ENCODE peak calls at places on chromosomes 11 and 22, in five cellular contexts. P is heart left ventricle; C is AG04449; H is AG04450; Z is CD8-positive, alpha-beta T cell. S is an unnamed sample.

GRCh38 chr11:95891423-95892177 is 32.3 kb downstream of the MTMR2 start:
- DNase-seq in C (no peak), Z (no peak), P (no peak), H (no peak), S (no peak)

GRCh38 chr22:50179937-50180726 is 5.6 kb upstream of the TRABD start:
- DNase-seq in C (no peak), Z (no peak), P (peak), H (no peak), S (no peak)

GRCh38 chr11:13720940-13721339 is 52.5 kb downstream of the FAR1 start:
- DNase-seq in P (no peak), H (no peak), C (no peak), Z (no peak), S (no peak)

GRCh38 chr22:49367016-49367697 is 460.5 kb downstream of the BRD1 start:
- DNase-seq in Z (no peak), P (no peak), C (no peak), H (no peak), S (no peak)

GRCh38 chr11:45045692-45046471 is 95.2 kb upstream of the TP53I11 start:
- DNase-seq in C (no peak), Z (no peak), H (no peak), P (peak), S (peak)

GRCh38 chr11:119727523-119728081 is 1.4 kb downstream of the NECTIN1 start:
- DNase-seq in H (no peak), Z (peak), P (no peak), C (no peak), S (no peak)

GRCh38 chr11:64134963-64135362 is 30.9 kb downstream of the MACROD1 start:
- DNase-seq in Z (no peak), H (no peak), P (peak), C (no peak), S (no peak)

GRCh38 chr22:37077802-37078448 is 26.4 kb downstream of the KCTD17 start:
- DNase-seq in Z (peak), C (no peak), H (peak), P (no peak), S (no peak)

GRCh38 chr22:48055827-48056226 is 1293.4 kb downstream of the TBC1D22A start:
- DNase-seq in Z (no peak), P (no peak), H (no peak), C (no peak), S (no peak)

GRCh38 chr11:114440971-114441810 is 1.9 kb downstream of the REXO2 start:
- DNase-seq in H (no peak), Z (no peak), P (no peak), C (no peak), S (no peak)

GRCh38 chr22:45524966-45525365 is 22.3 kb downstream of the FBLN1 start:
- DNase-seq in P (no peak), Z (no peak), C (no peak), H (no peak), S (no peak)

GRCh38 chr22:47691152-47691895 is 928.9 kb downstream of the TBC1D22A start:
- DNase-seq in Z (no peak), C (no peak), P (no peak), H (no peak), S (no peak)

GRCh38 chr11:123547180-123547579 is 107.2 kb downstream of the SCN3B start:
- DNase-seq in P (no peak), Z (no peak), H (no peak), C (no peak), S (no peak)

GRCh38 chr11:1014276-1014675 is 22.2 kb downstream of the MUC6 start:
- DNase-seq in C (no peak), P (no peak), H (no peak), Z (no peak), S (no peak)

GRCh38 chr11:128424271-128424709 is 163.1 kb downstream of the ETS1 start:
- DNase-seq in H (no peak), P (peak), Z (no peak), C (no peak), S (no peak)

GRCh38 chr11:128709402-128709801 is 15.5 kb downstream of the FLI1 start:
- DNase-seq in Z (peak), P (no peak), C (peak), H (peak), S (peak)

GRCh38 chr11:113778111-113778910 is 1.3 kb upstream of the CLDN25 start:
- DNase-seq in Z (no peak), H (no peak), C (no peak), P (peak), S (peak)

GRCh38 chr11:121656333-121657090 is 203.7 kb upstream of the SORL1-AS1 start:
- DNase-seq in P (no peak), Z (no peak), H (no peak), C (no peak), S (no peak)

GRCh38 chr11:12599408-12600143 is 74.6 kb upstream of the TEAD1 start:
- DNase-seq in Z (peak), P (peak), H (no peak), C (no peak), S (no peak)

GRCh38 chr11:17313349-17314231 is 37.1 kb downstream of the NUCB2 start:
- DNase-seq in C (peak), P (no peak), Z (no peak), H (no peak), S (no peak)

GRCh38 chr22:31295831-31296230 is 3.5 kb upstream of the PIK3IP1 start:
- DNase-seq in H (no peak), C (no peak), Z (no peak), P (no peak), S (no peak)

GRCh38 chr11:94876645-94877445 is 96.5 kb downstream of the CWC15 start:
- DNase-seq in P (peak), H (peak), C (peak), Z (no peak), S (peak)

GRCh38 chr11:62439785-62440602 is 21.2 kb downstream of the SCGB1A1 start:
- DNase-seq in C (no peak), H (no peak), P (peak), Z (no peak), S (no peak)

GRCh38 chr11:134844838-134845237 is 432.8 kb upstream of the B3GAT1 start:
- DNase-seq in P (no peak), H (no peak), Z (no peak), C (no peak), S (no peak)

GRCh38 chr11:134843735-134844134 is 431.7 kb upstream of the B3GAT1 start:
- DNase-seq in H (no peak), Z (no peak), C (no peak), P (no peak), S (no peak)

GRCh38 chr11:134841411-134841810 is 429.4 kb upstream of the B3GAT1 start:
- DNase-seq in P (no peak), Z (no peak), C (no peak), H (no peak), S (no peak)

GRCh38 chr11:134843020-134843419 is 431.0 kb upstream of the B3GAT1 start:
- DNase-seq in Z (no peak), C (no peak), P (no peak), H (no peak), S (no peak)

GRCh38 chr11:134841972-134842371 is 429.9 kb upstream of the B3GAT1 start:
- DNase-seq in H (no peak), Z (no peak), C (no peak), P (no peak), S (no peak)
- H3K4me3 ChIP-seq in H (no peak), Z (no peak), C (no peak), P (no peak), S (no peak)

GRCh38 chr11:116578971-116579687 is 193.7 kb downstream of the BUD13 start:
- DNase-seq in Z (no peak), C (no peak), H (no peak), P (no peak), S (no peak)
- TF ChIP-seq CTCF in Z (no peak), C (no peak), H (no peak), P (no peak), S (no peak)

GRCh38 chr11:126124284-126124683 is 61.6 kb upstream of the CDON start:
- DNase-seq in C (no peak), P (no peak), H (no peak), Z (no peak), S (no peak)

GRCh38 chr11:126129681-126130671 is 67.3 kb upstream of the CDON start:
- DNase-seq in Z (no peak), H (no peak), P (no peak), C (no peak), S (no peak)

GRCh38 chr11:126123686-126124085 is 61.0 kb upstream of the CDON start:
- DNase-seq in P (no peak), C (no peak), H (no peak), Z (no peak), S (no peak)

GRCh38 chr11:126127284-126127845 is 64.7 kb upstream of the CDON start:
- DNase-seq in C (no peak), H (no peak), P (no peak), Z (no peak), S (no peak)

DNA sequence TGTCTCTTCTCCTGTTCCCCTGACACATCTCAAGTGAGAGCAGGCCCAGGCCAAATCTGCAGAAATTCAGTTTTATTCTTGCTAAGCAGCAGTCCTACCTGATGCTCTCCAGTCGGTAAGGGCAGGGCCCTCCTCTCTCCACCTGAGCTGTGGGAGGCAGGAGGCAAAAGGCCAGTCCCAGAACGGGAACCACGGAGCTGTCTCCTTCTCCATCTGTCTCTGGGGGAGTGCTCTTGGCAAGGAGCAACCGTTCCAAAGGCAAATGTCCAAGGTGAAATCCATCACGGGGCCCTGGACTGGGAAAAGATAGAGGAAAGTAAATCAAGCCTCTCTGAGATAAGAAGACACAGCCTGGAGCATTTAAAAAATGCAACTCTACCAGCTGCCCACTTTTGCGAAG is 65.2 kb upstream of the CDON start:
- DNase-seq in C (no peak), Z (no peak), P (no peak), H (no peak), S (no peak)
- H3K4me3 ChIP-seq in C (no peak), Z (no peak), P (no peak), H (no peak), S (no peak)

DNA sequence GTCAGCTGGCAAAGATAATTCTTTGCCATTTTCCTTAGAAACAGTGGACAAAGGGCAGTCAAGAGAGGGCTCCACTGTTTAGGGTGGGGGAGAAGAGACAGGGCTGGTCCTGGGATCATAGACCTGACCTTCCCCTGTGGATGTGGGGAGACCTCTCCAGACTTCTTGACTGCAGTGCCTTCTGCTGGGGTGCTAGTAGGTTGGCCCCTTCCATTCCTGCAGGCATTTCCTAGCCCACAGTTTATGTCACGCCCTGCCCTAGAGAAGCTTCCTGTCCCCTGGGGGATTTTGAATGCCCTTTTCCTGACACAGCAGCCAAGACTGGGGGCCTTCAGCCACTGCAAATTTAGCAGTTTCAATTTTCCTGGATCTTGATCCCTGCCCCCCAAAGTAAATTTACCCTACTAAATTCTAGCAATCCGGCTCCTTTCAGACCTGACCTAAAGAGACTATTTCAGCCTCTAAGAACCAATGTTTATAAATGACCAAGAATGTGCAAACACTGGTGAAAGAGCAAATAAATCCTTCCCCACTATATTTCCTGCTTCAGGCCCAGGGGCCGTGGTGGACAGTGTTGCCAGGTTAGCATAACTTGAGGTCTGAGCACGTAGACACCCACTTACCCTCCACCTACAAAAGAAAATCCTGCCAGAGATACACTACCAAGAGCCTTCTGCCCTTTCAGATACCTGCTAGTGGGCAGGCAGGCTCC is 58.4 kb downstream of the PPFIBP2 start:
- DNase-seq in P (no peak), C (no peak), H (no peak), Z (no peak), S (no peak)
- TF ChIP-seq CTCF in P (no peak), C (no peak), H (no peak), Z (no peak), S (no peak)

DNA sequence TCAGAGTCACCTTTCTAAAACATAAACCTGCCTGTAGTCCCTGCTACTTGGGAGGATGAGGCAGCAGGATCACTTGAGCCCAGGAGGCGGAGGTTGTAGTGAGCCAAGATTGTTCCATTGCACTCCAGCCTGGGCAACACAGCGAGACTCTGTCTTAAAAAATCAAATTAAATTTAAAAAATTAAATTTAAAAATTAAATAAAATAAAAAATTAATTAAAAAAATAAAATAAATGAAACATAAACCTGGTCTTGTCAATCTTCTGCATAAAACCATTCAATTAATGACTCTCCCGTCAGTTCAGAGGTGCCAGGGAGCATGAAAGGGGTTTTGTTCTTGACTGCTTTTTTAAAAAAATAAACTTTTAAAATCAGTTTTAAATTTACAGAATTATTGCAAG is 48.6 kb downstream of the CCDC83 start:
- DNase-seq in H (no peak), Z (no peak), C (no peak), P (no peak), S (no peak)
- H3K4me3 ChIP-seq in H (no peak), Z (no peak), C (no peak), P (no peak), S (no peak)

S was measured in epithelial cell of proximal tubule.